ENCODE peak calls at places on chromosomes 11 and 22, in four cellular contexts. K is LNCaP clone FGC, X is IMR-90, Q is stomach. O is an unnamed sample.

GRCh38 chr11:61964941-61965282 is 2.5 kb downstream of the FTH1 start:
- DNase-seq in Q (no peak), X (no peak), K (no peak), O (no peak)

GRCh38 chr11:31959711-31960110 is 131.2 kb upstream of the RCN1 start:
- DNase-seq in K (no peak), Q (no peak), X (peak; percentile 11), O (no peak)

GRCh38 chr11:12704049-12704448 is 29.8 kb downstream of the TEAD1 start:
- DNase-seq in X (peak; percentile 93), K (no peak), Q (no peak), O (no peak)

GRCh38 chr22:44428941-44429615 is 69.0 kb downstream of the RTL6 start:
- DNase-seq in Q (no peak), K (no peak), X (no peak), O (no peak)

GRCh38 chr11:64071849-64072248 is 36.1 kb downstream of the FLRT1 start:
- DNase-seq in K (no peak), X (no peak), Q (no peak), O (no peak)

GRCh38 chr22:49480896-49481650 is 346.6 kb downstream of the BRD1 start:
- DNase-seq in K (no peak), X (no peak), Q (no peak), O (no peak)

GRCh38 chr11:13135385-13136271 is 126.5 kb downstream of the RASSF10 start:
- DNase-seq in Q (no peak), X (peak; percentile 90), K (no peak), O (no peak)

GRCh38 chr22:21651521-21652009 is 9.5 kb downstream of the SDF2L1 start:
- DNase-seq in Q (no peak), K (no peak), X (no peak), O (no peak)

GRCh38 chr11:103061656-103062055 is 30.3 kb downstream of the DCUN1D5 start:
- DNase-seq in K (no peak), X (no peak), Q (no peak), O (no peak)

GRCh38 chr11:134207538-134208239 is 16.1 kb downstream of the NCAPD3 start:
- DNase-seq in K (no peak), Q (peak; percentile 57), X (no peak), O (peak; percentile 25)

GRCh38 chr11:131218542-131218941 is 151.9 kb upstream of the NTM start:
- DNase-seq in K (no peak), X (no peak), Q (no peak), O (no peak)

GRCh38 chr11:47376543-47377371 is 1.6 kb downstream of the SPI1 start:
- DNase-seq in K (no peak), X (no peak), Q (no peak), O (peak; percentile 53)

GRCh38 chr11:78414321-78415051 is 3.1 kb downstream of the GAB2 start:
- DNase-seq in K (no peak), Q (no peak), X (peak; percentile 43), O (no peak)

GRCh38 chr11:135075740-135076139 is 663.7 kb upstream of the B3GAT1 start:
- DNase-seq in K (peak; percentile 77), X (peak; percentile 5), Q (peak; percentile 60), O (peak; percentile 76)

GRCh38 chr11:100918551-100919500 is 210.8 kb downstream of the PGR start:
- DNase-seq in K (peak; percentile 93), Q (peak; percentile 80), X (peak; percentile 43), O (no peak)

GRCh38 chr11:16902979-16903378 is 111.2 kb downstream of the PLEKHA7 start:
- DNase-seq in X (no peak), Q (no peak), K (no peak), O (no peak)

GRCh38 chr11:32911413-32911812 is 18.8 kb downstream of the QSER1 start:
- DNase-seq in X (no peak), Q (no peak), K (no peak), O (no peak)

GRCh38 chr11:65653229-65654225 is 9.2 kb downstream of the RELA start:
- DNase-seq in K (peak; percentile 77), X (no peak), Q (peak; percentile 77), O (no peak)

GRCh38 chr11:126804363-126804762 is 196.2 kb downstream of the KIRREL3 start:
- DNase-seq in K (no peak), Q (no peak), X (no peak), O (no peak)

DNA sequence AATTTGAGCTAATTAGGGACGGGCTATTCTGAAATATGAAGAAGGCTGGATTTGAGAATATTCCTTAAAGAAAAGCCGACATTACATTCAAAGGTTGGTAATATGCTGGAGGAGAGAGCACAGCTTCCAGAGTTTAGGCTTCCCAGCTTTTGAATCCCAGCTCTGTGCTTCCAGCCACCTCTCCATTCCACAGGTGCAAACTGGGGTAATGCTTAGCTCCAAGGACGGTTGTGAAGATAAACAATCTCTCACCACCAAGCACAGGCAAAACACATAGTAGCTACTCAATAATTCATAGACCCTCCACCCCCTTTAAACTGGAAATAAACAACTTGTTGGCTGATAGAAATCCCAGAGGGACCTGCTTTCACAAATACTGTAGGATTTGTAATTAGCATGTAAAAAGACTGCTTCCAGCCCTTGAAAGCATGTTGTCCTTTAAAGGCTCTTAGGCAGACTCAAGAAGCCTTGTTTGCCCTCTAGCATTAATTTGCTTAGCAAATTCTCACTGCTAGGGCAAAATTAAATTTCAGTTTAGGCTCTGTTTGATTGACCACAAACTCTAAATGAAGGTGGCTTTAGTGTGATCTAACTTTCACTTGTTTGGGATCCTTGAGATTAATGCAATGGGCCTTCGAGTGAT is 24.6 kb upstream of the SESN3 start:
- DNase-seq in Q (no peak), X (no peak), K (no peak), O (no peak)
- H3K4me3 ChIP-seq in Q (no peak overlapping the region), X (no peak overlapping the region), K (no peak overlapping the region), O (no peak overlapping the region)

DNA sequence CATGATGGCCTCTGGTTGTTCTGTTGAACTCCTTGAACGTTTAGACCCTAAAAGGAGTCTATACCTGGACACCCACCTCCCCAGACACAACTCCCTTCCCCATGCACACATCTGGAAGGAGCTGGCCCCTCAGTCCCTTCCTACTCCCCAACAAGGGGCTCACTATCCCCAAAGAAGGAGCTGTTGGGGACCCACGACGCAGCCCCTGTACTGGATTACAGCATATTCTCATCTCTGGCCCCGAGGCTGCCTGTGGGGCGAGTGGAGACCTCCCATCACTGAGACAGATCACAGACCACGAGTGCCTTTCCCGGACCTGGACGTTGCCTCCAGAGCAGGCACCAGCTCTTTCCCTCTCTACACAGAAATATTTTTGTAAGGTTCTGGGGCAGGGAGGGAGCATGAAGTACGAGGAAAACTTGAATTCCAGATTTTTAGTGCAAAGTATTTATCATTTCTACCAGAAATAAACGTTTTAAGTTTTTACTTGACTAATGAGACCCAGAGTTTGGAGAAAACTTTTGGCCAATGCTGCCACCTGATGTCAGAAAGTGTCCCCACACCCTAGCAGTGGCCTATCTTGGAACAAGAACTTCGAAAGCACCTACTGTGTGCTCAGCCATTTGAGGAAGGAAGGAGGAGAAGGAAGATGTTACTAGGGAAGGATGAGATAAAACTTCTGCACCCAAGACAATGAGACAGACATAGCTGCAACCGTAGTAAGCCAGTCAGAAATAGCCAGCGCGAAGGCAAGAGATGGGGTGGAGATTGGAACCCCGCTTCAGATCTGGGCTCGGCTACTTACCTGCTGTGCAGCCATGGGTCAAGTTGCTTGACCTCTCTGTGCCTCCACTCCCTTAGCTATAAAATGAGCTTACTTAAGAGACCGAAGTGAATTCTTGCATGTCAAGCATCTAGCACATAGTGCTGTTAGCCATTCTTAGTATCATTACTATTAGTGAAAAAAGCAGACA is 10.2 kb upstream of the POU2F3 start:
- DNase-seq in Q (no peak), X (peak; percentile 29), K (no peak), O (no peak)
- H3K4me3 ChIP-seq in Q (no peak overlapping the region), X (no peak overlapping the region), K (no peak overlapping the region), O (no peak overlapping the region)

GRCh38 chr11:108545909-108546501 is 47.6 kb downstream of the EXPH5 start:
- DNase-seq in Q (no peak), K (no peak), X (no peak), O (no peak)

GRCh38 chr11:108551653-108552462 is 41.7 kb downstream of the EXPH5 start:
- DNase-seq in X (peak; percentile 46), K (no peak), Q (no peak), O (no peak)

GRCh38 chr11:108543316-108543955 is 45.3 kb upstream of the POGLUT3 start:
- DNase-seq in Q (no peak), K (no peak), X (no peak), O (no peak)

DNA sequence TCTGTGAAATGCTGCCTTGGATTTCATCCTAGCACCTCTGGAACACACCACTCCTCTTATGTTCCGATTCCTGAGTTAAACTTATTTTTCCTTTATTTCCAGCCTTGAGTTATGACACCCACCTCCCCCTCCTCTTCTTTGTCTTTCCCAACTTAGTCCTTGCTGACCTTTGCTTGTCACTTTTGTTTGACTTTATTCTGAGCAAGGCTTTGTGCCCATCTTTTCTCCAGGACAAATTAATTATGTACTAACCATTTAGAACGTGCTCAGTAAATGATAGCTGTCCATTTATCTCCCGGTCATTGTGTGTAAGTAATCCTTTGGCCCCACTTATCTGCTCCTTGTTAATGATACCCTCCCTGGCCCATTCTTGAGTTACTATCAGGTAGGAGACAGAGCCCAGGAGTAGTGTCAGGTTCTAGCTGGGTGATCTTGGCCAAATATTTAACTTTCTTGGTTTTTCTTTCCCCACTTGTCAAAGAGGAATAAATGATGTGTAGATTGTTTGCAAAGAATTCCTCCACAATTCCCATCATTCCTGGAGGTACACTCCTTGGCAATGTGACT is 44.2 kb downstream of the EXPH5 start:
- DNase-seq in X (no peak), Q (no peak), K (no peak), O (no peak)
- H3K4me3 ChIP-seq in X (no peak overlapping the region), Q (no peak overlapping the region), K (no peak overlapping the region), O (no peak overlapping the region)

DNA sequence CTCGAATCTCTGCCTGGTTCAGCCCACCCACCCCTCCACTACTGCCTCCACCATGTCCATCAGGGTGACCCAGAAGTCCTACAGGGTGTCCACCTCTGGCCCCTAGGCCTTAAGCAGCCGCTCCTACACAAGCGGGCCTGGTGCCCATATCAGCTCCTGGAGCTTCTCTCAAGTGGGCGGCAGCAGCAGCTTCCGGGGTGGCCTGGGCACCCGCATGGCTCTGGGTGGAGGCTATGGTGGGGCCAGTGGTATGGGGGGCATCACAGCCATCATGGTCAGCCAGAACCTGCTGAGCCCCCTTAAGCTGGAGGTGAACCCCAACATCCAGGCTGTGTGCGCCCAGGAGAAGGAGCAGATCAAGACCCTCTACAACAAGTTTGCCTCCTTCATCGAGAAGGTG is 3.0 kb upstream of the SCUBE2 start:
- DNase-seq in Q (no peak), K (no peak), X (no peak), O (no peak)
- H3K4me3 ChIP-seq in Q (no peak overlapping the region), K (no peak overlapping the region), X (no peak overlapping the region), O (no peak overlapping the region)

O was measured in left ventricle myocardium inferior.